ENCODE peak calls at places on chromosomes 11 and 22, in four cellular contexts. K is activated CD4-positive, CD25-positive, alpha-beta regulatory T cell treated with anti-CD3 and anti-CD28 coated beads, Interleukin-2, amount 50 U/mL, for 72 hours; I is NCI-H1092 treated with DMSO at 0.1 percent for 48 hours; W is CD4-positive, CD25-positive, alpha-beta regulatory T cell. M is an unnamed sample.

GRCh38 chr11:114738954-114739353 is 60.6 kb downstream of the NXPE2 start:
- DNase-seq in K (no peak), I (peak), W (peak), M (peak)

GRCh38 chr22:39174498-39175120 is 22.1 kb upstream of the CBX7 start:
- DNase-seq in K (no peak), I (no peak), W (peak), M (peak)

GRCh38 chr22:29032014-29032475 is 29.6 kb downstream of the C22orf31 start:
- DNase-seq in K (no peak), I (no peak), W (no peak), M (no peak)

GRCh38 chr22:29343313-29343805 is 27.9 kb upstream of the RASL10A start:
- DNase-seq in K (no peak), I (peak), W (no peak), M (no peak)

GRCh38 chr11:103947566-103947919 is 88.9 kb upstream of the DDI1 start:
- DNase-seq in K (no peak), I (no peak), W (no peak), M (no peak)

GRCh38 chr11:111565111-111565720 is 24.7 kb downstream of the LAYN start:
- DNase-seq in K (peak), I (peak), W (peak), M (peak)

GRCh38 chr11:76208829-76209670 is 2.7 kb upstream of the WNT11 start:
- DNase-seq in K (peak), I (peak), W (peak), M (peak)

GRCh38 chr22:45842141-45842831 is 134.7 kb downstream of the WNT7B start:
- DNase-seq in K (no peak), I (peak), W (no peak), M (no peak)

GRCh38 chr22:44369916-44370804 is 57.4 kb upstream of the SHISAL1 start:
- DNase-seq in K (no peak), I (no peak), W (no peak), M (no peak)

GRCh38 chr11:78933361-78933760 is 358.7 kb upstream of the NARS2 start:
- DNase-seq in K (no peak), I (no peak), W (no peak), M (no peak)

GRCh38 chr11:117143390-117143789 is 697 bp upstream of the PAFAH1B2 start:
- DNase-seq in K (no peak), I (peak), W (no peak), M (peak)

M was measured in naive thymus-derived CD4-positive, alpha-beta T cell.